ENCODE peak calls at places on chromosomes 5 and 9, in four cellular contexts. F is GM12864, U is LoVo, H is pancreas. D is an unnamed sample.

GRCh38 chr9:136538599-136539426 is 7.0 kb downstream of the NOTCH1 start:
- DNase-seq in F (no peak), U (no peak), H (no peak), D (no peak)

GRCh38 chr9:131837316-131837715 is 97.4 kb upstream of the RAPGEF1 start:
- DNase-seq in F (no peak), U (no peak), H (peak; percentile 66), D (no peak)

GRCh38 chr5:60101561-60101960 is 208.0 kb upstream of the PDE4D start:
- DNase-seq in F (no peak), U (no peak), H (no peak), D (no peak)

GRCh38 chr9:135198144-135198543 is 110.7 kb downstream of the OLFM1 start:
- DNase-seq in F (no peak), U (no peak), H (no peak), D (no peak)

GRCh38 chr9:37100317-37100716 is 20.1 kb upstream of the ZCCHC7 start:
- DNase-seq in F (no peak), U (no peak), H (no peak), D (no peak)

GRCh38 chr9:13791816-13792215 is 512.3 kb upstream of the MPDZ start:
- DNase-seq in F (no peak), U (no peak), H (no peak), D (no peak)

GRCh38 chr9:130042931-130043653 is at the start of gene FNBP1:
- DNase-seq in F (no peak), U (peak; percentile 68), H (peak; percentile 90), D (no peak)

GRCh38 chr9:87276327-87276841 is 221.3 kb upstream of the DAPK1 start:
- DNase-seq in F (no peak), U (no peak), H (no peak), D (no peak)

GRCh38 chr9:111179577-111179976 is 141.3 kb upstream of the LPAR1 start:
- DNase-seq in F (no peak), U (no peak), H (no peak), D (no peak)

GRCh38 chr9:20593551-20593950 is 28.7 kb downstream of the MLLT3 start:
- DNase-seq in F (no peak), U (no peak), H (no peak), D (no peak)

GRCh38 chr9:126984969-126985368 is 70.4 kb downstream of the RALGPS1 start:
- DNase-seq in F (no peak), U (peak; percentile 87), H (no peak), D (no peak)

GRCh38 chr9:13899924-13900323 is 414.0 kb downstream of the NFIB start:
- DNase-seq in F (no peak), U (no peak), H (no peak), D (no peak)

GRCh38 chr5:9596833-9597232 is 33.3 kb downstream of the TAS2R1 start:
- DNase-seq in F (no peak), U (no peak), H (no peak), D (no peak)

GRCh38 chr5:38825494-38825893 is 20.3 kb upstream of the OSMR start:
- DNase-seq in F (no peak), U (no peak), H (no peak), D (no peak)

GRCh38 chr5:175902013-175902412 is 30.6 kb downstream of the CPLX2 start:
- DNase-seq in F (no peak), U (no peak), H (no peak), D (no peak)

GRCh38 chr9:2109066-2109650 is 94.0 kb downstream of the SMARCA2 start:
- DNase-seq in F (no peak), U (no peak), H (no peak), D (no peak)

GRCh38 chr5:67417839-67418238 is 221.2 kb upstream of the CD180 start:
- DNase-seq in F (no peak), U (no peak), H (no peak), D (no peak)

GRCh38 chr9:133237271-133237731 is 28.3 kb upstream of the OBP2B start:
- DNase-seq in F (no peak), U (no peak), H (no peak), D (no peak)

GRCh38 chr9:114652776-114653555 is 4.6 kb downstream of the TEX53 start:
- DNase-seq in F (no peak), U (no peak), H (no peak), D (no peak)

GRCh38 chr9:134624827-134625181 is 16.8 kb upstream of the COL5A1 start:
- DNase-seq in F (no peak), U (peak; percentile 11), H (peak; percentile 42), D (no peak)

GRCh38 chr5:38154615-38155204 is 103.6 kb upstream of the EGFLAM start:
- DNase-seq in F (no peak), U (no peak), H (no peak), D (no peak)

GRCh38 chr5:150245111-150245789 is 44.3 kb downstream of the CAMK2A start:
- DNase-seq in F (no peak), U (no peak), H (no peak), D (no peak)

GRCh38 chr5:148794275-148794674 is 32.1 kb upstream of the ADRB2 start:
- DNase-seq in F (no peak), U (no peak), H (no peak), D (no peak)

GRCh38 chr9:101486693-101487442 is 46.8 kb upstream of the RNF20 start:
- DNase-seq in F (no peak), U (peak; percentile 66), H (peak; percentile 87), D (no peak)

GRCh38 chr9:130461218-130461630 is 16.5 kb downstream of the ASS1 start:
- DNase-seq in F (no peak), U (peak; percentile 9), H (peak; percentile 91), D (no peak)

GRCh38 chr9:130424781-130425310 is 19.9 kb upstream of the ASS1 start:
- DNase-seq in F (no peak), U (no peak), H (no peak), D (no peak)

GRCh38 chr5:178289438-178289837 is 56.8 kb upstream of the PHYKPL start:
- DNase-seq in F (no peak), U (no peak), H (no peak), D (no peak)

D was measured in vagina.